ENCODE peak calls at places on chromosomes 1 and 21, in nine cellular contexts. One of them, this sample, is unnamed.

GRCh38 chr21:33403128-33403785 is at the start of gene IFNGR2:
- DNase-seq in omental fat pad: no peak
- DNase-seq in endothelial cell of umbilical vein: no peak
- DNase-seq in CD8-positive, alpha-beta T cell: peak; percentile 22
- DNase-seq in HFFc6: no peak
- DNase-seq in dorsolateral prefrontal cortex: no peak
- DNase-seq in left lung: peak; percentile 58
- DNase-seq in GM23338: peak; percentile 58
- DNase-seq in cardiac fibroblast: peak; percentile 52
- DNase-seq in this sample: no peak

GRCh38 chr1:9914603-9914937 is 4.5 kb upstream of the CTNNBIP1 start:
- DNase-seq in dorsolateral prefrontal cortex: no peak
- DNase-seq in cardiac fibroblast: no peak
- DNase-seq in omental fat pad: no peak
- DNase-seq in GM23338: no peak
- DNase-seq in left lung: no peak
- DNase-seq in endothelial cell of umbilical vein: no peak
- DNase-seq in CD8-positive, alpha-beta T cell: no peak
- DNase-seq in HFFc6: no peak
- DNase-seq in this sample: no peak

GRCh38 chr1:32761253-32761877 is 55.8 kb downstream of the YARS1 start:
- DNase-seq in CD8-positive, alpha-beta T cell: no peak
- DNase-seq in GM23338: peak; percentile 85
- DNase-seq in HFFc6: peak; percentile 53
- DNase-seq in dorsolateral prefrontal cortex: no peak
- DNase-seq in endothelial cell of umbilical vein: peak; percentile 75
- DNase-seq in omental fat pad: peak; percentile 67
- DNase-seq in cardiac fibroblast: peak; percentile 76
- DNase-seq in left lung: peak; percentile 66
- DNase-seq in this sample: no peak

GRCh38 chr1:190416239-190416638 is 61.4 kb downstream of the BRINP3 start:
- DNase-seq in endothelial cell of umbilical vein: no peak
- DNase-seq in HFFc6: no peak
- DNase-seq in left lung: no peak
- DNase-seq in dorsolateral prefrontal cortex: no peak
- DNase-seq in cardiac fibroblast: no peak
- DNase-seq in CD8-positive, alpha-beta T cell: no peak
- DNase-seq in omental fat pad: no peak
- DNase-seq in GM23338: peak; percentile 42
- DNase-seq in this sample: no peak

GRCh38 chr1:91165033-91165654 is 143.3 kb upstream of the ZNF644 start:
- DNase-seq in omental fat pad: peak; percentile 39
- DNase-seq in GM23338: peak; percentile 92
- DNase-seq in left lung: peak; percentile 69
- DNase-seq in endothelial cell of umbilical vein: peak; percentile 52
- DNase-seq in HFFc6: peak; percentile 49
- DNase-seq in dorsolateral prefrontal cortex: peak; percentile 82
- DNase-seq in cardiac fibroblast: peak; percentile 67
- DNase-seq in CD8-positive, alpha-beta T cell: peak; percentile 51
- DNase-seq in this sample: peak; percentile 70

GRCh38 chr21:44012474-44013379 is 618 bp downstream of the TRAPPC10 start:
- DNase-seq in HFFc6: no peak
- DNase-seq in GM23338: peak; percentile 85
- DNase-seq in left lung: peak; percentile 81
- DNase-seq in endothelial cell of umbilical vein: peak; percentile 24
- DNase-seq in CD8-positive, alpha-beta T cell: peak; percentile 71
- DNase-seq in cardiac fibroblast: peak; percentile 43
- DNase-seq in omental fat pad: no peak
- DNase-seq in dorsolateral prefrontal cortex: peak; percentile 36
- DNase-seq in this sample: peak; percentile 83

GRCh38 chr1:179305450-179305849 is 11.9 kb downstream of the SOAT1 start:
- DNase-seq in GM23338: no peak
- DNase-seq in left lung: no peak
- DNase-seq in endothelial cell of umbilical vein: no peak
- DNase-seq in CD8-positive, alpha-beta T cell: no peak
- DNase-seq in HFFc6: no peak
- DNase-seq in cardiac fibroblast: no peak
- DNase-seq in dorsolateral prefrontal cortex: no peak
- DNase-seq in omental fat pad: no peak
- DNase-seq in this sample: no peak

GRCh38 chr21:42542196-42542595 is 28.5 kb downstream of the SLC37A1 start:
- DNase-seq in left lung: no peak
- DNase-seq in cardiac fibroblast: no peak
- DNase-seq in dorsolateral prefrontal cortex: no peak
- DNase-seq in HFFc6: no peak
- DNase-seq in GM23338: no peak
- DNase-seq in omental fat pad: no peak
- DNase-seq in CD8-positive, alpha-beta T cell: no peak
- DNase-seq in endothelial cell of umbilical vein: no peak
- DNase-seq in this sample: no peak

GRCh38 chr1:227490001-227490400 is 73.4 kb upstream of the ZNF678 start:
- DNase-seq in omental fat pad: no peak
- DNase-seq in left lung: no peak
- DNase-seq in HFFc6: no peak
- DNase-seq in endothelial cell of umbilical vein: no peak
- DNase-seq in dorsolateral prefrontal cortex: no peak
- DNase-seq in CD8-positive, alpha-beta T cell: no peak
- DNase-seq in cardiac fibroblast: no peak
- DNase-seq in GM23338: no peak
- DNase-seq in this sample: no peak

GRCh38 chr1:5394111-5394510 is 598.1 kb downstream of the NPHP4 start:
- DNase-seq in endothelial cell of umbilical vein: no peak
- DNase-seq in omental fat pad: no peak
- DNase-seq in GM23338: no peak
- DNase-seq in cardiac fibroblast: no peak
- DNase-seq in dorsolateral prefrontal cortex: no peak
- DNase-seq in left lung: no peak
- DNase-seq in CD8-positive, alpha-beta T cell: no peak
- DNase-seq in HFFc6: no peak
- DNase-seq in this sample: no peak

GRCh38 chr1:52139817-52140540 is 1.9 kb upstream of the ZFYVE9 start:
- DNase-seq in omental fat pad: no peak
- DNase-seq in left lung: no peak
- DNase-seq in HFFc6: peak; percentile 83
- DNase-seq in cardiac fibroblast: peak; percentile 90
- DNase-seq in endothelial cell of umbilical vein: peak; percentile 93
- DNase-seq in dorsolateral prefrontal cortex: no peak
- DNase-seq in GM23338: no peak
- DNase-seq in CD8-positive, alpha-beta T cell: no peak
- DNase-seq in this sample: no peak

GRCh38 chr1:239270509-239270908 is 115.9 kb upstream of the CHRM3 start:
- DNase-seq in cardiac fibroblast: no peak
- DNase-seq in CD8-positive, alpha-beta T cell: no peak
- DNase-seq in dorsolateral prefrontal cortex: no peak
- DNase-seq in HFFc6: no peak
- DNase-seq in endothelial cell of umbilical vein: no peak
- DNase-seq in omental fat pad: no peak
- DNase-seq in left lung: no peak
- DNase-seq in GM23338: no peak
- DNase-seq in this sample: no peak

GRCh38 chr1:239263821-239264220 is 122.5 kb upstream of the CHRM3 start:
- DNase-seq in HFFc6: no peak
- DNase-seq in omental fat pad: no peak
- DNase-seq in cardiac fibroblast: no peak
- DNase-seq in dorsolateral prefrontal cortex: no peak
- DNase-seq in endothelial cell of umbilical vein: no peak
- DNase-seq in GM23338: no peak
- DNase-seq in CD8-positive, alpha-beta T cell: no peak
- DNase-seq in left lung: no peak
- DNase-seq in this sample: no peak

GRCh38 chr1:239268007-239268406 is 118.4 kb upstream of the CHRM3 start:
- DNase-seq in endothelial cell of umbilical vein: no peak
- DNase-seq in HFFc6: no peak
- DNase-seq in omental fat pad: no peak
- DNase-seq in left lung: no peak
- DNase-seq in cardiac fibroblast: no peak
- DNase-seq in dorsolateral prefrontal cortex: no peak
- DNase-seq in CD8-positive, alpha-beta T cell: no peak
- DNase-seq in GM23338: no peak
- DNase-seq in this sample: no peak

GRCh38 chr1:239274242-239274830 is 112.0 kb upstream of the CHRM3 start:
- DNase-seq in HFFc6: peak; percentile 81
- DNase-seq in dorsolateral prefrontal cortex: no peak
- DNase-seq in omental fat pad: no peak
- DNase-seq in CD8-positive, alpha-beta T cell: no peak
- DNase-seq in left lung: no peak
- DNase-seq in cardiac fibroblast: no peak
- DNase-seq in GM23338: no peak
- DNase-seq in endothelial cell of umbilical vein: no peak
- DNase-seq in this sample: no peak

DNA sequence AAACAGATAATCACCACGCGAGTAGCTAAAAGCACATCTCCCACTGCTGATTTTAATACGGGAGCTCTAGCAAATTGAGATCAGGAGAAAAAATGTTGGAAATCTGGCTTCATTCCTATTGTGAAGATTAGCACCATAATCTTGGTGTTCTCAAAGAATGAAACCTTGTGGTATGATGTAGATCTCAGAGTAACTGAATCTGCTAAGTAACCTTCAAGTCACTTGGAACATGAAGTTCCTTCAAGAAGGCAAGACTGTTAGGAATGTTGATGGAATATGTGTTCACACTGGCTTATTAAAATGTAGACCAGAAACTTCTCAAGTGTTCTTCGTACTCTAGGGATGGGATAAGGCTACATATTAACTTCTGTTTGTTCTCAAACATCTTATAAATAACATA is 117.4 kb upstream of the CHRM3 start:
- DNase-seq in left lung: no peak
- DNase-seq in cardiac fibroblast: no peak
- DNase-seq in CD8-positive, alpha-beta T cell: no peak
- DNase-seq in endothelial cell of umbilical vein: no peak
- DNase-seq in HFFc6: no peak
- DNase-seq in GM23338: no peak
- DNase-seq in omental fat pad: no peak
- DNase-seq in dorsolateral prefrontal cortex: no peak
- DNase-seq in this sample: no peak
- TF ChIP-seq CTCF in left lung: no peak
- TF ChIP-seq CTCF in cardiac fibroblast: no peak
- TF ChIP-seq CTCF in CD8-positive, alpha-beta T cell: no peak
- TF ChIP-seq CTCF in endothelial cell of umbilical vein: no peak
- TF ChIP-seq CTCF in HFFc6: no peak
- TF ChIP-seq CTCF in GM23338: no peak
- TF ChIP-seq CTCF in omental fat pad: no peak
- TF ChIP-seq CTCF in dorsolateral prefrontal cortex: no peak
- TF ChIP-seq CTCF in this sample: no peak

GRCh38 chr1:37143818-37144217 is 109.5 kb upstream of the GRIK3 start:
- DNase-seq in left lung: no peak
- DNase-seq in cardiac fibroblast: no peak
- DNase-seq in CD8-positive, alpha-beta T cell: no peak
- DNase-seq in dorsolateral prefrontal cortex: no peak
- DNase-seq in HFFc6: no peak
- DNase-seq in omental fat pad: no peak
- DNase-seq in GM23338: peak; percentile 70
- DNase-seq in endothelial cell of umbilical vein: no peak
- DNase-seq in this sample: no peak

GRCh38 chr1:37147906-37148305 is 113.6 kb upstream of the GRIK3 start:
- DNase-seq in omental fat pad: no peak
- DNase-seq in HFFc6: no peak
- DNase-seq in cardiac fibroblast: no peak
- DNase-seq in endothelial cell of umbilical vein: no peak
- DNase-seq in dorsolateral prefrontal cortex: no peak
- DNase-seq in CD8-positive, alpha-beta T cell: no peak
- DNase-seq in left lung: no peak
- DNase-seq in GM23338: no peak
- DNase-seq in this sample: no peak

GRCh38 chr1:37149296-37149695 is 115.0 kb upstream of the GRIK3 start:
- DNase-seq in cardiac fibroblast: no peak
- DNase-seq in left lung: no peak
- DNase-seq in CD8-positive, alpha-beta T cell: no peak
- DNase-seq in omental fat pad: no peak
- DNase-seq in HFFc6: no peak
- DNase-seq in endothelial cell of umbilical vein: no peak
- DNase-seq in dorsolateral prefrontal cortex: no peak
- DNase-seq in GM23338: no peak
- DNase-seq in this sample: no peak

GRCh38 chr1:37147397-37147831 is 113.1 kb upstream of the GRIK3 start:
- DNase-seq in endothelial cell of umbilical vein: no peak
- DNase-seq in cardiac fibroblast: no peak
- DNase-seq in omental fat pad: no peak
- DNase-seq in HFFc6: no peak
- DNase-seq in CD8-positive, alpha-beta T cell: no peak
- DNase-seq in GM23338: no peak
- DNase-seq in dorsolateral prefrontal cortex: peak; percentile 63
- DNase-seq in left lung: no peak
- DNase-seq in this sample: no peak

GRCh38 chr1:37146071-37146470 is 111.8 kb upstream of the GRIK3 start:
- DNase-seq in left lung: no peak
- DNase-seq in dorsolateral prefrontal cortex: no peak
- DNase-seq in endothelial cell of umbilical vein: no peak
- DNase-seq in HFFc6: no peak
- DNase-seq in cardiac fibroblast: no peak
- DNase-seq in omental fat pad: no peak
- DNase-seq in CD8-positive, alpha-beta T cell: no peak
- DNase-seq in GM23338: no peak
- DNase-seq in this sample: no peak
- TF ChIP-seq CTCF in left lung: no peak
- TF ChIP-seq CTCF in dorsolateral prefrontal cortex: no peak
- TF ChIP-seq CTCF in endothelial cell of umbilical vein: no peak
- TF ChIP-seq CTCF in HFFc6: no peak
- TF ChIP-seq CTCF in cardiac fibroblast: no peak
- TF ChIP-seq CTCF in omental fat pad: no peak
- TF ChIP-seq CTCF in CD8-positive, alpha-beta T cell: no peak
- TF ChIP-seq CTCF in GM23338: no peak
- TF ChIP-seq CTCF in this sample: no peak

DNA sequence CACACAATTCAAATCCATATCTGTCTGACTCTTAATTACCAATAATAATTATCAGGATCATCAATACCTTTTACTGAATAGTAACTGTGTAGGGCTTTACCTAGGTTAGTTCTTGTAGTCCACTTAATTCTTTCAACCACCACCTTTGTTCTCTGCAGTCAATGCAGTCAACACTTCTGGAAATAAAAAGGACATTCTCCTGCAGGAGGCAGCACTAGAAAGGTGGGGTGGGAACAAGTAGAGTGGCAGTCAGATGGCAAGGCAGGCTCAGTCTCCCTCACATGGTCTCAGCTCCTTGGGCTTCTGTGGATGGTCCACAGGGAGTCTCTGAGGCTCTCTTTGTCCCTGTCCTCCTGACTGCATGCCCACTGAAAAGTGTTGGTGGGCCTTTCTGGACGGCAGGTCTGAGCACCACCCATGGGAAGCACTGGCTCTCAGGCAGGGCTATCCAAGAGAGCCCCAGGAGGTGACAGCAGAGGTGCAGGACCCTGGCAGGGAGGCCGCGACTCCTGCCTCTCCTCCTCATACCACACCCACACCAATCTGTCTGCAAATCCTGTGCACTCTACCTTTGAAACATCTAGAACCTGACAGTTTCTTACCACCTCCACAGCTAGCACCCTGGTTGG is 237.3 kb downstream of the FOXD2 start:
- DNase-seq in CD8-positive, alpha-beta T cell: no peak
- DNase-seq in omental fat pad: no peak
- DNase-seq in GM23338: no peak
- DNase-seq in HFFc6: no peak
- DNase-seq in endothelial cell of umbilical vein: no peak
- DNase-seq in left lung: no peak
- DNase-seq in dorsolateral prefrontal cortex: no peak
- DNase-seq in cardiac fibroblast: no peak
- DNase-seq in this sample: no peak
- TF ChIP-seq CTCF in CD8-positive, alpha-beta T cell: no peak
- TF ChIP-seq CTCF in omental fat pad: no peak
- TF ChIP-seq CTCF in GM23338: peak; percentile 18
- TF ChIP-seq CTCF in HFFc6: no peak
- TF ChIP-seq CTCF in endothelial cell of umbilical vein: no peak
- TF ChIP-seq CTCF in left lung: no peak
- TF ChIP-seq CTCF in dorsolateral prefrontal cortex: no peak
- TF ChIP-seq CTCF in cardiac fibroblast: no peak
- TF ChIP-seq CTCF in this sample: no peak

GRCh38 chr1:63920154-63921117 is 146.6 kb downstream of the ROR1 start:
- DNase-seq in dorsolateral prefrontal cortex: no peak
- DNase-seq in GM23338: no peak
- DNase-seq in cardiac fibroblast: peak; percentile 91
- DNase-seq in CD8-positive, alpha-beta T cell: no peak
- DNase-seq in left lung: no peak
- DNase-seq in HFFc6: peak; percentile 95
- DNase-seq in endothelial cell of umbilical vein: peak; percentile 35
- DNase-seq in omental fat pad: no peak
- DNase-seq in this sample: no peak
- TF ChIP-seq CTCF in dorsolateral prefrontal cortex: no peak
- TF ChIP-seq CTCF in GM23338: peak; percentile 32
- TF ChIP-seq CTCF in cardiac fibroblast: peak; percentile 45
- TF ChIP-seq CTCF in CD8-positive, alpha-beta T cell: no peak
- TF ChIP-seq CTCF in left lung: no peak
- TF ChIP-seq CTCF in HFFc6: peak; percentile 81
- TF ChIP-seq CTCF in endothelial cell of umbilical vein: no peak
- TF ChIP-seq CTCF in omental fat pad: no peak
- TF ChIP-seq CTCF in this sample: no peak